ENCODE peak calls at places on chromosomes 5 and 9, in five cellular contexts. C is H1, D is A549, V is HCT116, O is GM12878. K is an unnamed sample.

GRCh38 chr5:68898961-68899471 is 194.8 kb upstream of the SLC30A5 start:
- DNase-seq in C (no peak), D (no peak), V (peak), O (no peak), K (peak)

GRCh38 chr9:26756881-26757280 is 135.7 kb downstream of the CAAP1 start:
- DNase-seq in C (no peak), D (no peak), V (no peak), O (no peak), K (no peak)

GRCh38 chr5:82812575-82812974 is 264.6 kb downstream of the TMEM167A start:
- DNase-seq in C (no peak), D (no peak), V (no peak), O (no peak), K (peak)

GRCh38 chr9:91023741-91024140 is 222.1 kb downstream of the SYK start:
- DNase-seq in C (no peak), D (no peak), V (no peak), O (no peak), K (no peak)

GRCh38 chr5:77120086-77120485 is 33.0 kb upstream of the ZBED3 start:
- DNase-seq in C (no peak), D (no peak), V (no peak), O (no peak), K (no peak)

GRCh38 chr5:80925940-80926339 is 34.2 kb upstream of the RASGRF2 start:
- DNase-seq in C (no peak), D (no peak), V (no peak), O (no peak), K (no peak)

GRCh38 chr9:19102181-19102630 is 498 bp downstream of the HAUS6 start:
- DNase-seq in C (peak), D (peak), V (no peak), O (no peak), K (peak)

GRCh38 chr9:30289435-30289834 is 2095.0 kb upstream of the ACO1 start:
- DNase-seq in C (no peak), D (no peak), V (no peak), O (no peak), K (no peak)

GRCh38 chr9:87513171-87513570 is 15.5 kb downstream of the DAPK1 start:
- DNase-seq in C (no peak), D (no peak), V (no peak), O (no peak), K (no peak)

GRCh38 chr5:78648359-78649219 is at the start of gene LHFPL2:
- DNase-seq in C (peak), D (peak), V (no peak), O (no peak), K (peak)

GRCh38 chr9:130347036-130347435 is 81.5 kb downstream of the HMCN2 start:
- DNase-seq in C (no peak), D (no peak), V (no peak), O (no peak), K (no peak)

GRCh38 chr5:132243366-132243977 is 14.0 kb upstream of the PDLIM4 start:
- DNase-seq in C (no peak), D (no peak), V (no peak), O (no peak), K (no peak)

GRCh38 chr9:91151014-91151740 is 210.5 kb downstream of the AUH start:
- DNase-seq in C (no peak), D (no peak), V (no peak), O (peak), K (peak)

GRCh38 chr9:133738039-133738805 is at the start of gene SARDH:
- DNase-seq in C (peak), D (peak), V (no peak), O (no peak), K (peak)

GRCh38 chr9:82105729-82106128 is 117.2 kb downstream of the SPATA31D1 start:
- DNase-seq in C (no peak), D (no peak), V (no peak), O (no peak), K (no peak)

GRCh38 chr5:93359296-93359957 is 221.6 kb downstream of the NR2F1-AS1 start:
- DNase-seq in C (no peak), D (no peak), V (peak), O (no peak), K (peak)

GRCh38 chr5:134510970-134511795 is 14.3 kb upstream of the JADE2 start:
- DNase-seq in C (peak), D (no peak), V (no peak), O (no peak), K (peak)

GRCh38 chr5:173774212-173774850 is 113.8 kb upstream of the CPEB4 start:
- DNase-seq in C (no peak), D (no peak), V (no peak), O (no peak), K (no peak)

GRCh38 chr9:98774746-98775145 is 21.6 kb downstream of the ANKS6 start:
- DNase-seq in C (peak), D (peak), V (no peak), O (no peak), K (no peak)

GRCh38 chr9:135857371-135857786 is 50.0 kb downstream of the CAMSAP1 start:
- DNase-seq in C (no peak), D (no peak), V (no peak), O (no peak), K (peak)

GRCh38 chr5:132479073-132479811 is 11.3 kb downstream of the IRF1 start:
- DNase-seq in C (no peak), D (no peak), V (no peak), O (no peak), K (no peak)

GRCh38 chr5:75656311-75657003 is 45.2 kb downstream of the ANKDD1B start:
- DNase-seq in C (no peak), D (no peak), V (no peak), O (no peak), K (peak)

GRCh38 chr5:66567474-66567873 is 28.7 kb upstream of the MAST4 start:
- DNase-seq in C (no peak), D (no peak), V (no peak), O (no peak), K (no peak)

GRCh38 chr5:85556464-85556863 is 1061.3 kb upstream of the COX7C start:
- DNase-seq in C (no peak), D (no peak), V (no peak), O (no peak), K (no peak)

GRCh38 chr5:38468202-38468656 is 88.2 kb downstream of the LIFR start:
- DNase-seq in C (no peak), D (peak), V (peak), O (no peak), K (peak)

GRCh38 chr5:15757103-15757502 is 257.1 kb downstream of the FBXL7 start:
- DNase-seq in C (no peak), D (no peak), V (no peak), O (no peak), K (peak)

GRCh38 chr5:101009758-101010519 is 106.9 kb upstream of the ST8SIA4 start:
- DNase-seq in C (no peak), D (no peak), V (no peak), O (peak), K (no peak)

GRCh38 chr5:123786411-123786810 is 274.4 kb downstream of the CSNK1G3 start:
- DNase-seq in C (no peak), D (no peak), V (no peak), O (no peak), K (no peak)

GRCh38 chr5:39024884-39025283 is 49.3 kb downstream of the RICTOR start:
- DNase-seq in C (no peak), D (no peak), V (no peak), O (no peak), K (peak)

GRCh38 chr9:105150991-105151685 is 93.3 kb upstream of the SLC44A1 start:
- DNase-seq in C (no peak), D (no peak), V (no peak), O (no peak), K (peak)

GRCh38 chr5:159805021-159805420 is 111.3 kb upstream of the ADRA1B start:
- DNase-seq in C (no peak), D (no peak), V (no peak), O (no peak), K (no peak)

GRCh38 chr9:137475666-137476065 is 16.5 kb upstream of the NSMF start:
- DNase-seq in C (no peak), D (no peak), V (no peak), O (no peak), K (no peak)

GRCh38 chr9:72254881-72255545 is 105.8 kb downstream of the GDA start:
- DNase-seq in C (no peak), D (no peak), V (no peak), O (no peak), K (no peak)

GRCh38 chr5:53472720-53473510 is 7.5 kb upstream of the FST start:
- DNase-seq in C (no peak), D (no peak), V (no peak), O (no peak), K (no peak)

GRCh38 chr5:53475320-53475719 is 5.1 kb upstream of the FST start:
- DNase-seq in C (no peak), D (no peak), V (no peak), O (no peak), K (no peak)

GRCh38 chr5:53473644-53474043 is 6.8 kb upstream of the FST start:
- DNase-seq in C (no peak), D (no peak), V (no peak), O (no peak), K (no peak)

GRCh38 chr5:53472279-53472678 is 8.2 kb upstream of the FST start:
- DNase-seq in C (no peak), D (no peak), V (no peak), O (no peak), K (no peak)

DNA sequence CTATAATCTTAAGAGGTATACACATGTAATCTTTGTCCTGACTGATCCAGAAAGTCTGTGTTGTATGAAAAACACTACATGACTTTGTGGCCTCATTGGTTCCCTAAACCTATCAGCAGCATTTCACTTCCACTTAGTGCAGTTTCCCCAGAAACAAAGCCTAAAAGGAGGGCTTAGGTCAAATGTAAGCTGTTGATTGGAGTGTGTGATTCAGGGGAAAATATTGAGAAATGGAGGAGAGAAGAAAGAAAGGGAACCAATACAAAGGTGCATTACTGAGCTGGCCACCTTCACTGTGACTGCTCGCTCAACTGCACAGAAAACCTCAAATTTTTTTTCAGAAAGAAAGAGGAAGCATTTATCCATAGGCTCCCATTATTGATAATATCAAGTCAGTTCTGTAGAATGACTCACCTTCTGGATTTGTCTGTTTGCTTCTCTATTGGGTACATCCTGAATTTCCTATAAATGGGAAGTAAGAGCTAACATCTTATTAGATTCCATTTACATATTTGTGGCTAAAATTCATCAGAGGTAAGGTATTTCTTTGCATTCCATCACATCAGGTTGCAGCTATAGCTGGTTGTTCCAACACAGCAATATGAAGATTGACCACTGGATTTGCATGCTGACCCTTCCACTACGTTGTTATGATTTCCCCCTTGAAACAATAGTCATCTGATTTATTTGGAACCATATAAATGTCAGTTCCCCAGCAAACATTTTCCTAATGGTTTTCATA is 10.3 kb upstream of the FST start:
- DNase-seq in C (no peak), D (no peak), V (no peak), O (no peak), K (peak)
- TF ChIP-seq RAD21 in C (no peak), D (no peak), V (no peak), O (no peak), K (no peak)

GRCh38 chr5:139665626-139666025 is 17.5 kb downstream of the CXXC5 start:
- DNase-seq in C (no peak), D (no peak), V (no peak), O (no peak), K (no peak)

GRCh38 chr5:139668064-139668880 is 20.1 kb downstream of the CXXC5 start:
- DNase-seq in C (no peak), D (no peak), V (no peak), O (no peak), K (no peak)

GRCh38 chr5:139666551-139666950 is 18.4 kb downstream of the CXXC5 start:
- DNase-seq in C (no peak), D (no peak), V (no peak), O (no peak), K (no peak)

GRCh38 chr5:139667730-139668063 is 19.5 kb downstream of the CXXC5 start:
- DNase-seq in C (no peak), D (no peak), V (no peak), O (no peak), K (peak)

GRCh38 chr5:139667001-139667729 is 19.0 kb downstream of the CXXC5 start:
- DNase-seq in C (no peak), D (no peak), V (no peak), O (no peak), K (no peak)
- TF ChIP-seq RAD21 in C (no peak), D (no peak), V (no peak), O (no peak), K (no peak)

GRCh38 chr5:57012511-57012910 is 60.6 kb upstream of the MIER3 start:
- DNase-seq in C (no peak), D (no peak), V (no peak), O (no peak), K (no peak)
- TF ChIP-seq RAD21 in C (no peak), D (no peak), V (no peak), O (no peak), K (no peak)

GRCh38 chr5:52743970-52744369 is 43.7 kb upstream of the ITGA1 start:
- DNase-seq in C (no peak), D (no peak), V (no peak), O (no peak), K (peak)
- TF ChIP-seq RAD21 in C (no peak), D (no peak), V (no peak), O (no peak), K (no peak)

DNA sequence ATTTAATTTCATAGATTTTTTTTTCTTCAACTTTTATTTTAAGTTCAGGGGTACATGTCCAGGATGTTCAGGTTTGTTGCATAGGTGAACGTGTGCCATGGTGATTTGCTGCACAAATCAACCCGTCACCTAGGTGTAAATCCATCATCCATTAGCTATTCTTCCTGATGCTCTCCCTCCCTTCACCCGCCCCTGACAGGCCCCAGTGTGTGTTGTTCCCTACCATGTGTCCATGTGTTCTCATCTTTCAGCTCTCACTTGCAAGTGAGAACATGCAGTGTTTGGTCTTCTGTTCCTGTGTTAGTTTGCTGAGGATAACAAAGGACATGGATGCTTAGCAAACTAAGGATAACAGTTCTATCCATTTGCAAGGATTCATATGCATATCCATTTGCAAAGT is 209.1 kb upstream of the ADCY2 start:
- DNase-seq in C (no peak), D (no peak), V (no peak), O (no peak), K (no peak)
- TF ChIP-seq RAD21 in C (no peak), D (no peak), V (no peak), O (no peak), K (no peak)

GRCh38 chr9:126331964-126332748 is 5.5 kb downstream of the MVB12B start:
- DNase-seq in C (peak), D (no peak), V (no peak), O (no peak), K (no peak)
- TF ChIP-seq RAD21 in C (no peak), D (no peak), V (no peak), O (no peak), K (no peak)

K was measured in IMR-90.